ENCODE peak calls at places on chromosomes 1 and 21, in five cellular contexts. T is HCT116, P is stomach, Z is neural progenitor cell, Q is ascending aorta. J is an unnamed sample.

GRCh38 chr1:12171206-12172041 is 4.6 kb downstream of the TNFRSF1B start:
- DNase-seq in T (no peak), Q (no peak), Z (no peak), P (no peak), J (no peak)

GRCh38 chr21:39373634-39374033 is 24.7 kb upstream of the HMGN1 start:
- DNase-seq in Z (peak), Q (no peak), T (no peak), P (no peak), J (no peak)

GRCh38 chr1:210328032-210328745 is 513 bp upstream of the HHAT start:
- DNase-seq in Q (no peak), P (no peak), T (no peak), Z (no peak), J (no peak)

GRCh38 chr1:6086762-6087401 is 41.2 kb downstream of the KCNAB2 start:
- DNase-seq in P (no peak), Z (no peak), T (no peak), Q (no peak), J (no peak)

GRCh38 chr1:2494323-2494693 is 18.2 kb downstream of the PLCH2 start:
- DNase-seq in Q (no peak), T (peak), P (no peak), Z (no peak), J (no peak)

GRCh38 chr1:245788269-245788668 is 633.5 kb downstream of the KIF26B start:
- DNase-seq in T (no peak), Q (no peak), Z (no peak), P (no peak), J (no peak)

GRCh38 chr1:169163059-169163458 is 56.6 kb downstream of the ATP1B1 start:
- DNase-seq in Q (no peak), T (peak), Z (no peak), P (no peak), J (no peak)

GRCh38 chr1:184958554-184959353 is 15.6 kb downstream of the NIBAN1 start:
- DNase-seq in Z (no peak), Q (no peak), P (no peak), T (no peak), J (no peak)

GRCh38 chr1:88736633-88737248 is 52.7 kb downstream of the PKN2 start:
- DNase-seq in Q (no peak), Z (peak), P (no peak), T (peak), J (peak)

GRCh38 chr1:222097646-222098045 is 355.8 kb upstream of the DUSP10 start:
- DNase-seq in Q (no peak), T (no peak), P (no peak), Z (no peak), J (no peak)

GRCh38 chr1:197675475-197676324 is 99.6 kb downstream of the DENND1B start:
- DNase-seq in T (no peak), Q (no peak), P (no peak), Z (peak), J (no peak)

GRCh38 chr1:209040351-209040750 is 543.2 kb upstream of the CAMK1G start:
- DNase-seq in P (no peak), Q (no peak), T (no peak), Z (no peak), J (no peak)

GRCh38 chr1:244735404-244735803 is 82.5 kb downstream of the DESI2 start:
- DNase-seq in P (no peak), T (no peak), Z (no peak), Q (no peak), J (no peak)

GRCh38 chr1:156895408-156895874 is 1.9 kb downstream of the PEAR1 start:
- DNase-seq in P (no peak), T (no peak), Q (no peak), Z (no peak), J (no peak)

GRCh38 chr1:19622204-19622603 is 21.9 kb upstream of the NBL1 start:
- DNase-seq in Q (no peak), P (no peak), T (no peak), Z (no peak), J (no peak)

GRCh38 chr1:1120866-1121563 is 5.1 kb upstream of the C1orf159 start:
- DNase-seq in Q (no peak), Z (no peak), P (no peak), T (no peak), J (no peak)

GRCh38 chr1:230905733-230906132 is 37.4 kb upstream of the C1orf198 start:
- DNase-seq in T (no peak), Q (no peak), P (no peak), Z (no peak), J (no peak)

GRCh38 chr1:170354679-170355078 is 177.3 kb upstream of the GORAB start:
- DNase-seq in P (no peak), Q (no peak), Z (no peak), T (no peak), J (no peak)

GRCh38 chr1:186323865-186324264 is 51.2 kb downstream of the TPR start:
- DNase-seq in Z (no peak), T (no peak), P (no peak), Q (no peak), J (no peak)

GRCh38 chr1:109050228-109050995 is 8.5 kb upstream of the WDR47 start:
- DNase-seq in P (no peak), Q (no peak), T (no peak), Z (no peak), J (no peak)

GRCh38 chr1:169945171-169945570 is 51.5 kb upstream of the SCYL3 start:
- DNase-seq in Z (no peak), T (no peak), P (no peak), Q (no peak), J (no peak)

GRCh38 chr1:60547821-60548220 is 474.3 kb upstream of the C1orf87 start:
- DNase-seq in Q (no peak), Z (peak), P (peak), T (no peak), J (no peak)

GRCh38 chr21:45592208-45592619 is 50.0 kb upstream of the SLC19A1 start:
- DNase-seq in Q (no peak), P (no peak), Z (no peak), T (no peak), J (peak)

GRCh38 chr21:16205527-16205926 is 475.7 kb downstream of the USP25 start:
- DNase-seq in T (no peak), Q (no peak), P (no peak), Z (no peak), J (no peak)

GRCh38 chr1:43618521-43619313 is 31.2 kb upstream of the KDM4A start:
- DNase-seq in P (no peak), Z (no peak), T (no peak), Q (no peak), J (no peak)

GRCh38 chr1:205391386-205391785 is 30.5 kb downstream of the LEMD1 start:
- DNase-seq in P (no peak), Q (no peak), T (no peak), Z (no peak), J (no peak)

GRCh38 chr1:115069186-115069585 is 20.1 kb downstream of the TSPAN2 start:
- DNase-seq in T (no peak), Z (no peak), P (no peak), Q (peak), J (no peak)

GRCh38 chr1:186568221-186568620 is 107.3 kb upstream of the PDC start:
- DNase-seq in T (no peak), P (no peak), Z (no peak), Q (no peak), J (no peak)

GRCh38 chr1:239819075-239819474 is 272.6 kb upstream of the FMN2 start:
- DNase-seq in Z (peak), P (no peak), Q (no peak), T (no peak), J (no peak)

GRCh38 chr1:241356519-241357365 is at the start of gene RGS7:
- DNase-seq in Q (no peak), T (no peak), Z (peak), P (peak), J (no peak)

GRCh38 chr1:174344162-174344561 is 103.6 kb upstream of the GPR52 start:
- DNase-seq in P (no peak), T (no peak), Q (no peak), Z (no peak), J (no peak)

GRCh38 chr21:46058339-46059145 is 39.4 kb upstream of the COL6A2 start:
- DNase-seq in Q (peak), T (no peak), Z (no peak), P (peak), J (no peak)

DNA sequence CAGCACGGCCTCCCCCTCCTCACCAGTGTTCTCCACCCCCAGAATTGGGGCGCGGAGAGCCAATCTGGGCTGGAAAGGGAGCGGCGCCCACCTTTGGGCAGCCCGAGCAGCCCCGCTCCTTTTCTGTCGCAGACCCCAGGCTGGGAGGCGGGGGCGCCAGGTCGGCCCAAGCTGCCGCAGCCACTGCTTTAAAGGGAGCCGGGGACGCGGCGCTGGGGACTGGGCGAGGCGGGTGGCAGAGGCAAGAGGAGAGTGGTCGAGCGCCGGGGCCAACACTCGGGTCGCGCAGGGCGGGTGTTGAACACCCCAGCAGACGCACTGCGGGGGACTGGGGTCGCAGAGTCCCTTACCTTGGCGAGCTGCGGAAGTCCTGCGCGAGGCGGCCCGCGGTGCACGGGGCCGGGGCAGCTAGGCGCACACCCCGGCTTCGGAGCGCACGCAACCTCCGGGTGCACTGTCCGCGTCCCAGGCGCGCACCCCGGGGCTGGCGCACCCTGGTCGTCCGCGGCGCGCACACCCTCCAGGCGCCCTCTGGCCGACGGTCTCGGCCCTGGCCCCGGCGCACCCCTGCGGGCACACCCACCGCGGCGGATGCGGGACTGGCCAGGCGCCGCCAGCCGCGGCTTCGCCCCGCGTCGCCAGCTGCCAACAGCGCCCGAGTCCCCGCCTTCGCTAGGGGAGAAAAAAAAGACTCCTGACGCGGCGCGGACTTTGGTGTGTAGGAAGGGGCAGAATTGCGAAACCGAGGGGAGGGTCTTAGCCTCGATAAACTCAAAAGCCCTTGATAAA is at the start of gene KANK4:
- DNase-seq in Q (no peak), P (peak), T (no peak), Z (peak), J (no peak)
- H3K4me3 ChIP-seq in Q (peak), P (peak), T (no peak), Z (peak), J (peak)

DNA sequence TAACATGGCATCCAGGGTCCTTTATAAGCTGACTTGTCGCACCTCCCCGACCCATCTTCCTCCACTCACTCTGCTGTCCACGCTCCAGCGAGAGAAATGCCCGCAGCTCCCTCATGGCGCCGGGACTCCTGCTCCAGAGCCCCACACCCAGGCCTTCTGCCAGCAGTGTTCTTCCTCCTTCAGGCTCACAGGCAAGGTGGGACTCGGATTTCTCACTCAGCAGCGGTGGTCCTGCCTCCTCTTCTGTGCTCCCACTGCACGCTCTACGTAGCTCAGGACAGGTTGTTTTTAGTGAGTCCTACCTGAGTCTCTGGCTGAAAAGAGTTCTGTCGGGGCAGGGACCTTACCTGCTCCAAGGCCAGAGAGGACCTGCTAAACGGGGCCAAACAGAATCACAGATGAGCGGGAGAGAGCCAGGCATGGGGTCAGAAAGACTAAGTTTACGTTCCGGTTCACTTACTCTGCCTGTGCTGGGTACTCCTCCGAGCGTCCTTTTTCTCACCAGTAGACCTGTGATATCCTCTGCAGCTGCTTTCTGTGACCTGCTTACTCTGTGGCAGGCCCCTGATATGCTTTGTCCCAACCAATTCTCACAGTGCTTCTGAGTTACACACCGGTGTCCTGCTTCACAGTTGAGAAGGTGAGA is 11.3 kb downstream of the THEMIS2 start:
- DNase-seq in Z (no peak), T (no peak), P (no peak), Q (no peak), J (no peak)
- H3K4me3 ChIP-seq in Z (no peak), T (no peak), P (no peak), Q (no peak), J (no peak)

GRCh38 chr1:50979964-50980363 is 9.9 kb downstream of the CDKN2C start:
- DNase-seq in P (no peak), T (no peak), Q (no peak), Z (no peak), J (no peak)
- H3K4me3 ChIP-seq in P (no peak), T (no peak), Q (peak), Z (no peak), J (no peak)

GRCh38 chr1:93807301-93807930 is 71.6 kb downstream of the DNTTIP2 start:
- DNase-seq in P (no peak), Q (no peak), Z (peak), T (no peak), J (no peak)

GRCh38 chr1:93804412-93804811 is 74.6 kb downstream of the DNTTIP2 start:
- DNase-seq in T (no peak), P (no peak), Z (no peak), Q (no peak), J (no peak)

GRCh38 chr1:93805027-93805426 is 74.0 kb downstream of the DNTTIP2 start:
- DNase-seq in Z (no peak), P (no peak), Q (no peak), T (no peak), J (no peak)

GRCh38 chr1:93798301-93798700 is 80.7 kb downstream of the DNTTIP2 start:
- DNase-seq in T (no peak), P (no peak), Z (no peak), Q (no peak), J (no peak)

DNA sequence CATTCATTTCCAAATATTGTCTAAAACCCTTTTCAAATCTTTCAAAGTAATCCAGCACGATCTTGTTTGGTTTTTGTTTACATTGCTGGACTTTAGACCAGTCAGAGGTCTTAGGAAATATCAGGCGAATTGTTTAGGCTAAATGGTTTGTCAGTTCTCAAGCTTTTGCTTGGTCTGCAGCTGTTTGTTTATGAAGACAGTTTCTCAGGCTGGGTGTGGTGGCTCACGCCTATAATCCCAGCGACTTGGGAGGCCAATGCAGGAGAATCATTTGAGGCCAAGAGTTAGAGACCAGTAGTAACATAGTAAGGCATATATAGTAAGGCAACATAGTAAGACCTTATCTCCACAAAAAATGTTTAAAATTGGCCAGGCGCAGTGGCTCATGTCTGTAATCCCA is 77.5 kb downstream of the DNTTIP2 start:
- DNase-seq in Z (no peak), P (no peak), T (no peak), Q (no peak), J (no peak)
- H3K4me3 ChIP-seq in Z (no peak), P (no peak), T (no peak), Q (no peak), J (no peak)

DNA sequence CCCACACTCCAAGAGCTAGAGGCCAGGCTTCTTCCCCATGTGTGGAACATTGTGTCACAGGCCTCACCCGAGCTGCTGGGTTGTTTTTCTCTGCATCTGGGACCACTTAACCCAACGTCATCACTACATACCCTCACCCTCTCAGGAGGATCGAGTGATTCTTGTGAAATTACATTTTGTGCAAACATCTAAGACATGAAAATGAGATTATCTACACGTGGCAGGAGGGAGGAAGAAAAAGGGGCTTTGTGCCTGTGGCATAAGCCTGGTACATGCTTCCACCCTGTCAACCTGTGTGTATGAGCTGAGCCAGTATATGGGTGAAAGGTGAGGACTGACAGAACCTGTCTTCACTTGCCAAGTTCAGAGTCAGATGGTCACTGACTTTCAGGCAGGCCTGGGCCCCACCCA is 1.6 kb downstream of the CPT2 start:
- DNase-seq in T (no peak), Z (no peak), Q (peak), P (no peak), J (no peak)
- H3K4me3 ChIP-seq in T (peak), Z (no peak), Q (peak), P (no peak), J (no peak)

GRCh38 chr1:201499191-201499590 is 7.7 kb downstream of the CSRP1 start:
- DNase-seq in P (no peak), Z (no peak), Q (no peak), T (no peak), J (no peak)
- H3K4me3 ChIP-seq in P (no peak), Z (no peak), Q (peak), T (no peak), J (no peak)

GRCh38 chr1:28882009-28882628 is 32.2 kb upstream of the EPB41 start:
- DNase-seq in T (peak), Q (peak), P (peak), Z (peak), J (peak)
- H3K4me3 ChIP-seq in T (no peak), Q (no peak), P (no peak), Z (no peak), J (no peak)

GRCh38 chr1:32990887-32991286 is 26.3 kb upstream of the RNF19B start:
- DNase-seq in T (no peak), Q (no peak), Z (no peak), P (no peak), J (no peak)

GRCh38 chr1:32991819-32992488 is 27.3 kb upstream of the RNF19B start:
- DNase-seq in Z (no peak), Q (no peak), T (no peak), P (no peak), J (no peak)

GRCh38 chr1:32989160-32989894 is 24.7 kb upstream of the RNF19B start:
- DNase-seq in Q (peak), T (peak), Z (no peak), P (peak), J (no peak)

GRCh38 chr1:32991386-32991785 is 26.8 kb upstream of the RNF19B start:
- DNase-seq in P (no peak), T (no peak), Z (no peak), Q (no peak), J (no peak)

GRCh38 chr1:32988665-32989064 is 24.1 kb upstream of the RNF19B start:
- DNase-seq in Z (no peak), T (no peak), P (no peak), Q (no peak), J (no peak)
- H3K4me3 ChIP-seq in Z (no peak), T (peak), P (no peak), Q (no peak), J (no peak)

GRCh38 chr1:211923065-211923464 is 92.5 kb upstream of the LPGAT1 start:
- DNase-seq in P (no peak), T (no peak), Z (no peak), Q (no peak), J (no peak)

GRCh38 chr1:211920141-211920572 is 89.6 kb upstream of the LPGAT1 start:
- DNase-seq in P (peak), T (no peak), Z (no peak), Q (peak), J (no peak)

GRCh38 chr1:211924256-211924655 is 93.7 kb upstream of the LPGAT1 start:
- DNase-seq in Q (no peak), Z (no peak), P (no peak), T (no peak), J (no peak)

GRCh38 chr1:211920602-211921226 is 90.2 kb upstream of the LPGAT1 start:
- DNase-seq in Z (no peak), Q (no peak), P (no peak), T (no peak), J (no peak)

GRCh38 chr1:211921579-211922095 is 91.1 kb upstream of the LPGAT1 start:
- DNase-seq in P (no peak), Z (no peak), Q (no peak), T (no peak), J (no peak)
- H3K4me3 ChIP-seq in P (no peak), Z (no peak), Q (no peak), T (no peak), J (no peak)

GRCh38 chr1:90723561-90724108 is 6.5 kb upstream of the BARHL2 start:
- DNase-seq in T (no peak), Q (no peak), Z (peak), P (no peak), J (no peak)
- H3K4me3 ChIP-seq in T (no peak), Q (peak), Z (no peak), P (peak), J (no peak)

J was measured in Jurkat, Clone E6-1.